ENCODE peak calls at places on chromosomes 6 and 20, in eight cellular contexts. F is heart left ventricle, G is NB4, Y is endothelial cell of umbilical vein, Q is GM12891, M is breast epithelium, A is A549, I is stomach. B is an unnamed sample.

GRCh38 chr20:10927011-10927583 is 253.3 kb upstream of the JAG1 start:
- DNase-seq in F (no peak), G (no peak), Y (no peak), Q (no peak), M (no peak), A (no peak), I (no peak), B (no peak)

GRCh38 chr6:152981219-152981618 is 1.6 kb downstream of the FBXO5 start:
- DNase-seq in F (no peak), G (no peak), Y (no peak), Q (no peak), M (no peak), A (no peak), I (no peak), B (no peak)

GRCh38 chr6:51459958-51460357 is 627.5 kb downstream of the PKHD1 start:
- DNase-seq in F (no peak), G (no peak), Y (no peak), Q (peak), M (no peak), A (no peak), I (no peak), B (no peak)

GRCh38 chr6:39912446-39912845 is 21.8 kb downstream of the MOCS1 start:
- DNase-seq in F (no peak), G (no peak), Y (no peak), Q (no peak), M (no peak), A (no peak), I (no peak), B (no peak)

GRCh38 chr20:40945754-40946451 is 82.7 kb upstream of the TOP1 start:
- DNase-seq in F (no peak), G (peak), Y (peak), Q (peak), M (peak), A (peak), I (peak), B (peak)

GRCh38 chr20:17225891-17226409 is 890 bp upstream of the PCSK2 start:
- DNase-seq in F (no peak), G (no peak), Y (no peak), Q (no peak), M (no peak), A (no peak), I (no peak), B (no peak)

GRCh38 chr20:37356961-37357371 is 11.0 kb downstream of the SRC start:
- DNase-seq in F (no peak), G (peak), Y (no peak), Q (no peak), M (no peak), A (no peak), I (no peak), B (no peak)

GRCh38 chr6:151627689-151628444 is 134.1 kb downstream of the CCDC170 start:
- DNase-seq in F (no peak), G (no peak), Y (no peak), Q (no peak), M (no peak), A (no peak), I (no peak), B (no peak)

GRCh38 chr6:130503146-130503545 is 137.3 kb downstream of the TMEM200A start:
- DNase-seq in F (no peak), G (no peak), Y (no peak), Q (no peak), M (no peak), A (no peak), I (no peak), B (no peak)

GRCh38 chr6:24883618-24884017 is 52.1 kb downstream of the RIPOR2 start:
- DNase-seq in F (no peak), G (no peak), Y (no peak), Q (no peak), M (no peak), A (no peak), I (no peak), B (no peak)

GRCh38 chr20:14344746-14345145 is 7.3 kb upstream of the FLRT3 start:
- DNase-seq in F (no peak), G (no peak), Y (no peak), Q (no peak), M (no peak), A (peak), I (no peak), B (no peak)

GRCh38 chr20:64196831-64197418 is 32.7 kb downstream of the MYT1 start:
- DNase-seq in F (no peak), G (no peak), Y (no peak), Q (no peak), M (no peak), A (no peak), I (no peak), B (no peak)

GRCh38 chr20:58344741-58345140 is 35.2 kb downstream of the RAB22A start:
- DNase-seq in F (no peak), G (no peak), Y (no peak), Q (no peak), M (no peak), A (no peak), I (no peak), B (no peak)

GRCh38 chr6:26159417-26160273 is 72.4 kb downstream of the HFE start:
- DNase-seq in F (no peak), G (peak), Y (peak), Q (no peak), M (no peak), A (no peak), I (no peak), B (no peak)

GRCh38 chr6:126030045-126030444 is 43.7 kb downstream of the TRMT11 start:
- DNase-seq in F (no peak), G (no peak), Y (no peak), Q (no peak), M (no peak), A (no peak), I (no peak), B (no peak)

GRCh38 chr6:69398729-69399128 is 398.1 kb downstream of the LMBRD1 start:
- DNase-seq in F (no peak), G (no peak), Y (no peak), Q (no peak), M (no peak), A (no peak), I (no peak), B (no peak)

GRCh38 chr6:424741-425417 is 33.3 kb downstream of the IRF4 start:
- DNase-seq in F (peak), G (peak), Y (no peak), Q (no peak), M (no peak), A (no peak), I (no peak), B (no peak)

GRCh38 chr6:127999032-127999431 is 98.2 kb upstream of the THEMIS start:
- DNase-seq in F (no peak), G (no peak), Y (no peak), Q (no peak), M (no peak), A (no peak), I (no peak), B (no peak)

GRCh38 chr6:90212274-90212673 is 84.4 kb downstream of the BACH2 start:
- DNase-seq in F (no peak), G (no peak), Y (peak), Q (no peak), M (no peak), A (no peak), I (no peak), B (no peak)

DNA sequence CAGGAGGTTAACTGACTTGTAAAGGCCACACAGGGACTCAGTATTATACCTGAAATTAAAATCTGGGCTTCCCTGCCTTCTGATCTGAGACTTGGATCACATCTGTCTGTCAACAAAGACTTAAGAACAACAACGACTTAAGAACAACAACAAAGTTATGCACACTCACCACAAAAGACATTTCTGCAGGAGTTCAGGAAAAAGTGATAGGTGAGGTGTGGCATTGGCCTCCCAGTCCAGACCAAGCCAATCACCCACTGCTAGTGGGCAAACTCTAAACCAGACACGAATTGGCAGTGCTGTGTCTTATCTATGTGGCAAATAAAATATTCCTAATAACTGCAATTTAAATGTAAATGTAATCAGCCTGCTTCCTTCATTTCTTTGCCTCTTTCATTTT is 61.3 kb downstream of the PRDM1 start:
- DNase-seq in F (no peak), G (no peak), Y (no peak), Q (no peak), M (no peak), A (no peak), I (no peak), B (no peak)
- TF ChIP-seq POLR2A in F (no peak), G (no peak), Y (no peak), Q (no peak), M (no peak), A (no peak), I (no peak), B (no peak)

DNA sequence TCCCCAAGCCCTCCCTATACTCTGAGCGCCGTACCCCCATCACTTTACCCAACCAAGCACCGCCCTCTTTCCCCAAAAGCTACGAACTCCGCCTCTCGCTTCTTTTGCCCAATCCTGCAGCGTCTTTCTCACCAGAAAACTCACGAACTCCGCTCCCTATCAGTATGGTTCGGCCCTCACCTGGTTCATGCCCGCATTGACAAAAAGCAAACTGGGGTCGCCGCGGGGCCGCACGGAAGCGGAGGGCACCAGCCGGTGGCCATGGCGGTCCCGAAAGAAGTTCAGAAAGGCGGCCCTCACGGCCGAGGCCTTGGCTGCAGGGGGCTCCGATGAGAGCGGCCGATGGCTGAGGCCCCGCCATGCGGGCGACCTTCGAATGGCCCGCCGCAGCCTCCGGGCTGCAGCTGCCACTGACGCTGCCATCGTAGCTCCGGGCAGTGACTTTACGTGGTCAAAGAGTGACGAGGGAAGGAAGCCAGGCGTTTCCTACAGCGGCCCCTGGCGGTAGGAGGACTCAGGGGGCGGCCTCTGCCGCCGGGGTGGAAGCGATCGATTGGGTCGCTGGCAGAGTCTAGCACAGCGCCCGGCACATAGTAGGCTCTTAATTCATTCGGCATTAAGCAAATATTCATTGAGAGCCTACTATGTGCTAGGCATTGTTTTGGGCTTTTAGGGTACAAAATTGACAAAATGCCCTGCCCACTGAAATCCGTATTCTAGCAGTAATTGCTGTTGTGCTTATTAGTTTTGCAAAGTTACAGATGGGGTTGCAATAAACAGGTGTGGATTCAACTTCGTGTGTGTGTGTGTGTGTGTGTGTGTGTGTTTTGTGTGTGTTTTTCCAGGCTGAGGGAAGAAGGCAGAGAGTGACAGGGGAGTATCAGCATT is at the start of gene AARS2:
- DNase-seq in F (peak), G (peak), Y (peak), Q (peak), M (peak), A (peak), I (peak), B (peak)
- TF ChIP-seq POLR2A in F (peak), G (peak), Y (peak), Q (peak), M (peak), A (peak), I (no peak), B (peak)

DNA sequence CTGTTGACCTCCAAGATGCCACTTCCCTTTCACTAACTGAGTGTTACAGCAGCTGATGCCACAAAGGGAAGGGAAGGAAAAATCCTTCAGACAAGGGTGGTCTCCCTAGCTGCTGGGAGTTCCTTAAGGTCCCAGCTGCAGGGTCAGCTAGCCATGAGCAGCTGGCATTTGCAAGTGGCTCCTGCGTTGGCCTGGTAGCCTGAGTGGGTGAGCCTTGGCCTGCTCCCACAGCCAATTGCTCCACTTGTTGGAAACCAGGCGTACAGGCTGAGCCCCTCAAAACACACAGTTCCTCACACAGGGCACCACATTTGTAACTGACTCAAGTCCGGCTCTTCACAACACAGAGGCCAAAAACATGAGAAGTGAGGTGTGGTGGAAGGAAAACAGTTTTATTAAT is 16.7 kb downstream of the TTK start:
- DNase-seq in F (no peak), G (no peak), Y (no peak), Q (no peak), M (no peak), A (no peak), I (no peak), B (no peak)
- TF ChIP-seq POLR2A in F (no peak), G (no peak), Y (no peak), Q (no peak), M (no peak), A (no peak), I (no peak), B (no peak)

GRCh38 chr20:53738039-53738944 is 144.7 kb upstream of the ZNF217 start:
- DNase-seq in F (peak), G (peak), Y (no peak), Q (no peak), M (peak), A (peak), I (peak), B (no peak)
- TF ChIP-seq POLR2A in F (no peak), G (peak), Y (no peak), Q (no peak), M (peak), A (peak), I (no peak), B (no peak)

DNA sequence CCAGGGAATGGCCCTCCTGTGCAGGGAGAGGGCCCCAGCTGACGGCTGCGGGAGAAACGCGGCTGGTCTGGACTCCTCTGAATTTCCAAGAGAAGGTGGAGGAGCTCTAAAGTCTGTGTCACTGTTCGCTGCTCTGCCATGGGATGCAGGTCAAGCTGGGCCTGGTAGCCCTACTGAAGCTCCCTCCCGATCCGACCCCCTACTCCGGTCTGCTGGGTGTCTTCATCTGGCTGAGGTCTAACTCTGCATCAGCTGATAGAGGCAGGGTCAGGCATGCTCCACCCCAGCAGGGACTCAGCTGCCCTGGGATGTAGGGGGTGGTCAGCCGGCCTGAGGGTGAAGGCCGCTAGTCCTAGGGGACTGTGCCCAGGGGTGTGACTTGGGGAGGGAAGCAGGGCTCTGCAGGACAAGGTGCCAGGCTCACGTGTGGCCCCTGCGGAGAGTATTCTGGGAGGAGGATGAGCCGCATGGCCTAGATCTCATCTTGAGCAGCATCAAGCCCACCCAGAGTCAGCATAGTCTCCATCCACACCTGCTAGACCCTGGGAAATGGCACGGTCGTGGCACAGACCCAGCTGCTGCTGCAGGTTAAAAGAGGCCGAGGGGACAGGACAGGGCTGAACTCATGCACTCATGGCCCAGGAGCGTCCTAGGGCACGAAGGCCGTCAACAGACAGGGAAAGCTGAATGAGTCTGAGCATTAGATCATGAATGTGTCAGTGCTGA is 1.4 kb downstream of the CST3 start:
- DNase-seq in F (peak), G (no peak), Y (no peak), Q (no peak), M (no peak), A (no peak), I (no peak), B (no peak)
- TF ChIP-seq POLR2A in F (no peak), G (no peak), Y (no peak), Q (no peak), M (no peak), A (no peak), I (no peak), B (no peak)

B was measured in GM12892.